ENCODE peak calls at places on chromosomes 11 and 22, in five cellular contexts. M is Caco-2, O is body of pancreas, K is gastrocnemius medialis, V is AG04449. T is an unnamed sample.
A peak's percentile ranks its signal among the peaks of the same experiment; 100 is the strongest.

GRCh38 chr11:38019072-38019775 is 1421.2 kb upstream of the RAG2 start:
- DNase-seq in M (no peak), O (no peak), K (no peak), V (no peak), T (no peak)

GRCh38 chr22:41557401-41558240 is 3.2 kb upstream of the CSDC2 start:
- DNase-seq in M (no peak), O (peak; percentile 61), K (no peak), V (no peak), T (no peak)

GRCh38 chr11:1988667-1989317 is 8.8 kb downstream of the H19 start:
- DNase-seq in M (no peak), O (no peak), K (peak; percentile 21), V (no peak), T (peak; percentile 21)

GRCh38 chr22:32531228-32531627 is 56.6 kb downstream of the FBXO7 start:
- DNase-seq in M (no peak), O (no peak), K (no peak), V (no peak), T (no peak)

GRCh38 chr11:2944953-2945756 is 15.9 kb upstream of the PHLDA2 start:
- DNase-seq in M (no peak), O (peak; percentile 75), K (peak; percentile 74), V (peak; percentile 50), T (peak; percentile 87)

GRCh38 chr22:40328551-40328950 is 17.7 kb upstream of the ADSL start:
- DNase-seq in M (no peak), O (no peak), K (no peak), V (no peak), T (no peak)

GRCh38 chr11:34898474-34898873 is 17.7 kb downstream of the APIP start:
- DNase-seq in M (no peak), O (no peak), K (peak; percentile 25), V (no peak), T (no peak)

GRCh38 chr11:101915811-101916291 is 471 bp downstream of the ANGPTL5 start:
- DNase-seq in M (no peak), O (no peak), K (no peak), V (no peak), T (no peak)

GRCh38 chr22:42283288-42284229 is 13.1 kb upstream of the TCF20 start:
- DNase-seq in M (peak; percentile 88), O (no peak), K (no peak), V (no peak), T (no peak)

GRCh38 chr11:94325681-94326080 is 21.3 kb downstream of the IZUMO1R start:
- DNase-seq in M (no peak), O (peak; percentile 40), K (no peak), V (no peak), T (no peak)

GRCh38 chr11:120781486-120782120 is 242.3 kb upstream of the TBCEL start:
- DNase-seq in M (peak; percentile 31), O (no peak), K (no peak), V (no peak), T (no peak)

GRCh38 chr11:76598426-76598839 is 72.1 kb downstream of the LRRC32 start:
- DNase-seq in M (peak; percentile 56), O (no peak), K (no peak), V (no peak), T (no peak)

GRCh38 chr11:135073870-135074269 is 661.8 kb upstream of the B3GAT1 start:
- DNase-seq in M (no peak), O (no peak), K (no peak), V (no peak), T (no peak)

GRCh38 chr11:102111011-102111786 is 952 bp downstream of the YAP1 start:
- DNase-seq in M (peak; percentile 99), O (peak; percentile 72), K (peak; percentile 82), V (no peak), T (peak; percentile 95)

GRCh38 chr11:68430801-68431200 is 29.8 kb upstream of the PPP6R3 start:
- DNase-seq in M (no peak), O (no peak), K (no peak), V (no peak), T (no peak)

GRCh38 chr11:15180212-15180814 is 65.6 kb downstream of the INSC start:
- DNase-seq in M (no peak), O (no peak), K (no peak), V (no peak), T (no peak)

GRCh38 chr22:45420539-45420938 is 7.0 kb downstream of the RIBC2 start:
- DNase-seq in M (no peak), O (no peak), K (no peak), V (no peak), T (peak; percentile 17)

GRCh38 chr11:2750601-2751522 is 51.1 kb upstream of the KCNQ1OT1 start:
- DNase-seq in M (peak; percentile 22), O (no peak), K (peak; percentile 5), V (no peak), T (no peak)

GRCh38 chr11:69300124-69301032 is 6.4 kb downstream of the MYEOV start:
- DNase-seq in M (no peak), O (peak; percentile 8), K (no peak), V (no peak), T (peak; percentile 92)

GRCh38 chr22:40258463-40259046 is 80.8 kb downstream of the TNRC6B start:
- DNase-seq in M (no peak), O (no peak), K (no peak), V (no peak), T (no peak)

GRCh38 chr11:109519253-109519652 is 97.3 kb downstream of the C11orf87 start:
- DNase-seq in M (no peak), O (no peak), K (no peak), V (no peak), T (no peak)

GRCh38 chr11:104918113-104918824 is 20.0 kb upstream of the CASP12 start:
- DNase-seq in M (no peak), O (no peak), K (no peak), V (peak; percentile 58), T (no peak)

GRCh38 chr22:50726643-50727340 is 11.2 kb upstream of the ACR start:
- DNase-seq in M (no peak), O (no peak), K (no peak), V (no peak), T (no peak)

GRCh38 chr11:125404811-125405481 is 91.1 kb downstream of the FEZ1 start:
- DNase-seq in M (peak; percentile 74), O (peak; percentile 69), K (peak; percentile 80), V (no peak), T (peak; percentile 94)

GRCh38 chr11:8310743-8311298 is 47.1 kb upstream of the LMO1 start:
- DNase-seq in M (no peak), O (no peak), K (no peak), V (no peak), T (no peak)
- TF ChIP-seq CTCF in M (no peak), O (no peak), K (no peak), V (no peak), T (no peak)

GRCh38 chr22:48587236-48587865 is 1240.3 kb downstream of the BRD1 start:
- DNase-seq in M (no peak), O (no peak), K (no peak), V (no peak), T (no peak)
- H3K4me3 ChIP-seq in M (no peak overlapping the region), O (no peak overlapping the region), K (no peak overlapping the region), V (no peak overlapping the region), T (no peak overlapping the region)

GRCh38 chr22:27630754-27631153 is 170.8 kb downstream of the MN1 start:
- DNase-seq in M (no peak), O (no peak), K (no peak), V (no peak), T (no peak)

GRCh38 chr22:27631641-27632040 is 169.9 kb downstream of the MN1 start:
- DNase-seq in M (no peak), O (no peak), K (no peak), V (no peak), T (no peak)

GRCh38 chr22:27633296-27633871 is 168.2 kb downstream of the MN1 start:
- DNase-seq in M (no peak), O (no peak), K (no peak), V (no peak), T (no peak)

GRCh38 chr22:27634043-27634442 is 167.5 kb downstream of the MN1 start:
- DNase-seq in M (no peak), O (no peak), K (no peak), V (no peak), T (no peak)

GRCh38 chr22:27632451-27633295 is 168.9 kb downstream of the MN1 start:
- DNase-seq in M (peak; percentile 59), O (peak; percentile 42), K (no peak), V (no peak), T (no peak)
- TF ChIP-seq CTCF in M (no peak), O (no peak), K (no peak), V (no peak), T (no peak)

DNA sequence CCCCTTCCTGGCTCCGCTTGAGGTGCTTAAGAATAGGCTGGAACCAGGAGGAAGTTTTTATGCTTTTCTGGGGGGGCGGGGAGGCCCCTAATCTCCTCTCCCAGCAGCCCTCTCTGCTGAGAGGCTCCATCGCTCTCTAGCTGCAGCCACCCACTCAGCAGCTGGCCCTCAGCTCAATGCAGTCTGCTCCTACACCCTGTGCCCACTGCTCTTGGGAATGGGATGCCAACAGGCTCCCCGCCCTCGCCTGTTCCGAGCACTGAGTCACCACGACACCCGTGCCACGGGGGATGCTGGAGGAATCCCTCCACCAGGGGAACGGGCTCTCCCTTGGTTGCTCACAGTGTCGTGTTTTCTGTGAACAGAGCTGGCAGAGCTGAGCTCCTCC is 23.5 kb upstream of the SUSD2 start:
- DNase-seq in M (no peak), O (no peak), K (no peak), V (no peak), T (no peak)
- H3K4me3 ChIP-seq in M (no peak overlapping the region), O (no peak overlapping the region), K (no peak overlapping the region), V (no peak overlapping the region), T (no peak overlapping the region)

GRCh38 chr11:78532991-78533861 is 41.4 kb downstream of the NARS2 start:
- DNase-seq in M (no peak), O (no peak), K (no peak), V (no peak), T (no peak)
- TF ChIP-seq CTCF in M (no peak), O (no peak), K (no peak), V (no peak), T (no peak)

GRCh38 chr22:36335621-36336020 is 52.1 kb downstream of the MYH9 start:
- DNase-seq in M (no peak), O (peak; percentile 15), K (no peak), V (no peak), T (no peak)
- H3K4me3 ChIP-seq in M (no peak overlapping the region), O (no peak overlapping the region), K (no peak overlapping the region), V (no peak overlapping the region), T (no peak overlapping the region)

T was measured in lower leg skin.